ENCODE peak calls at places on chromosomes 3 and 15, in four cellular contexts. T is cortex of kidney; P is activated CD4-positive, alpha-beta T cell treated with anti-CD3 and anti-CD28 coated beads, Interleukin-2, amount 10 ng/mL, durations not matched to agents 24 days and 14 days; Y is ACHN. B is an unnamed sample.

GRCh38 chr15:100572362-100572983 is 29.5 kb downstream of the LINS1 start:
- DNase-seq in T (no peak), P (no peak), Y (peak; percentile 16), B (peak; percentile 7)

GRCh38 chr15:73858062-73858461 is 15.3 kb upstream of the TBC1D21 start:
- DNase-seq in T (no peak), P (no peak), Y (no peak), B (no peak)

GRCh38 chr3:116930786-116931185 is 221.2 kb downstream of the TUSC7 start:
- DNase-seq in T (no peak), P (no peak), Y (no peak), B (no peak)

GRCh38 chr3:178236555-178237277 is 299.5 kb upstream of the KCNMB2 start:
- DNase-seq in T (no peak), P (no peak), Y (no peak), B (no peak)

GRCh38 chr3:192481638-192482037 is 245.7 kb downstream of the FGF12 start:
- DNase-seq in T (no peak), P (no peak), Y (no peak), B (no peak)

GRCh38 chr3:30443756-30444673 is 162.4 kb upstream of the TGFBR2 start:
- DNase-seq in T (no peak), P (no peak), Y (no peak), B (no peak)

GRCh38 chr3:170513674-170514073 is 72.2 kb downstream of the SLC7A14 start:
- DNase-seq in T (no peak), P (no peak), Y (no peak), B (no peak)

GRCh38 chr3:21310176-21310575 is 440.8 kb downstream of the ZNF385D start:
- DNase-seq in T (no peak), P (no peak), Y (no peak), B (no peak)

GRCh38 chr3:63967675-63968611 is 55.4 kb downstream of the PSMD6 start:
- DNase-seq in T (no peak), P (peak; percentile 82), Y (peak; percentile 65), B (no peak)

GRCh38 chr3:35737934-35738706 is 98.8 kb downstream of the ARPP21 start:
- DNase-seq in T (no peak), P (no peak), Y (no peak), B (no peak)

GRCh38 chr3:42195879-42196330 is 70.1 kb downstream of the CCK start:
- DNase-seq in T (no peak), P (no peak), Y (no peak), B (no peak)

GRCh38 chr3:133536635-133536980 is 36.9 kb upstream of the CDV3 start:
- DNase-seq in T (no peak), P (no peak), Y (no peak), B (no peak)

GRCh38 chr3:153552887-153553604 is 391.0 kb downstream of the RAP2B start:
- DNase-seq in T (no peak), P (no peak), Y (no peak), B (no peak)

GRCh38 chr15:64249406-64249805 is 86.6 kb upstream of the PPIB start:
- DNase-seq in T (no peak), P (no peak), Y (no peak), B (no peak)

GRCh38 chr3:32872487-32873382 is 54.9 kb downstream of the TRIM71 start:
- DNase-seq in T (no peak), P (no peak), Y (no peak), B (no peak)

GRCh38 chr15:27324871-27325270 is 353.9 kb downstream of the GABRG3 start:
- DNase-seq in T (no peak), P (no peak), Y (no peak), B (no peak)

GRCh38 chr3:52493232-52494017 is 1.7 kb upstream of the STAB1 start:
- DNase-seq in T (no peak), P (no peak), Y (no peak), B (no peak)

B was measured in NCI-H460.